ENCODE peak calls at places on chromosomes 11 and 22, in five cellular contexts. U, Z, A, J and Q are unnamed samples.

GRCh38 chr11:94954753-94955152 is 18.6 kb downstream of the CWC15 start:
- DNase-seq in U (no peak), Z (no peak), A (no peak), J (no peak), Q (no peak)

GRCh38 chr11:21142007-21142406 is 472.6 kb downstream of the NELL1 start:
- DNase-seq in U (no peak), Z (peak), A (no peak), J (no peak), Q (no peak)

GRCh38 chr22:17472886-17473285 is 90.4 kb upstream of the SLC25A18 start:
- DNase-seq in U (no peak), Z (peak), A (no peak), J (no peak), Q (no peak)

GRCh38 chr11:118283756-118284350 is 19.8 kb upstream of the MPZL2 start:
- DNase-seq in U (no peak), Z (no peak), A (no peak), J (no peak), Q (no peak)

GRCh38 chr11:120057028-120057330 is 80.9 kb downstream of the TRIM29 start:
- DNase-seq in U (no peak), Z (no peak), A (no peak), J (no peak), Q (no peak)

GRCh38 chr11:45653277-45653676 is 12.1 kb downstream of the CHST1 start:
- DNase-seq in U (no peak), Z (no peak), A (no peak), J (no peak), Q (no peak)

GRCh38 chr22:28207281-28208030 is 288.4 kb upstream of the PITPNB start:
- DNase-seq in U (no peak), Z (no peak), A (peak), J (peak), Q (peak)

GRCh38 chr11:117408356-117408755 is 80.7 kb downstream of the CEP164 start:
- DNase-seq in U (no peak), Z (no peak), A (no peak), J (no peak), Q (no peak)

GRCh38 chr11:12315024-12315423 is 62.3 kb upstream of the PARVA start:
- DNase-seq in U (no peak), Z (no peak), A (no peak), J (no peak), Q (no peak)

GRCh38 chr22:39522567-39523300 is 2.4 kb downstream of the ATF4 start:
- DNase-seq in U (peak), Z (peak), A (peak), J (peak), Q (no peak)

GRCh38 chr11:46293066-46293465 is 15.6 kb downstream of the CREB3L1 start:
- DNase-seq in U (no peak), Z (no peak), A (no peak), J (no peak), Q (no peak)

GRCh38 chr22:41286639-41287091 is 678 bp upstream of the RANGAP1 start:
- DNase-seq in U (no peak), Z (no peak), A (peak), J (no peak), Q (no peak)

GRCh38 chr11:1307998-1308744 is 1.3 kb downstream of the TOLLIP start:
- DNase-seq in U (peak), Z (no peak), A (peak), J (no peak), Q (no peak)

GRCh38 chr11:44911031-44911814 is 39.5 kb downstream of the TP53I11 start:
- DNase-seq in U (peak), Z (peak), A (peak), J (peak), Q (no peak)

GRCh38 chr11:19953342-19953741 is 206.9 kb downstream of the DBX1 start:
- DNase-seq in U (no peak), Z (no peak), A (peak), J (peak), Q (no peak)

GRCh38 chr11:73204711-73205121 is 13.4 kb upstream of the P2RY2 start:
- DNase-seq in U (no peak), Z (no peak), A (no peak), J (no peak), Q (no peak)

GRCh38 chr11:59102259-59102765 is 4.7 kb upstream of the FAM111B start:
- DNase-seq in U (peak), Z (peak), A (peak), J (peak), Q (no peak)

GRCh38 chr11:10329935-10330334 is 25.1 kb downstream of the ADM start:
- DNase-seq in U (no peak), Z (no peak), A (peak), J (peak), Q (peak)

GRCh38 chr22:27405672-27406388 is 395.7 kb downstream of the MN1 start:
- DNase-seq in U (peak), Z (peak), A (peak), J (peak), Q (no peak)

GRCh38 chr11:36744375-36745168 is 146.5 kb upstream of the RAG2 start:
- DNase-seq in U (peak), Z (peak), A (peak), J (peak), Q (no peak)

GRCh38 chr11:69377029-69377952 is 83.3 kb downstream of the MYEOV start:
- DNase-seq in U (peak), Z (no peak), A (peak), J (no peak), Q (no peak)

GRCh38 chr22:49930596-49931412 is 12.4 kb downstream of the CRELD2 start:
- DNase-seq in U (no peak), Z (peak), A (peak), J (peak), Q (peak)
- TF ChIP-seq CTCF in U (peak), Z (peak), A (peak), J (peak), Q (peak)

DNA sequence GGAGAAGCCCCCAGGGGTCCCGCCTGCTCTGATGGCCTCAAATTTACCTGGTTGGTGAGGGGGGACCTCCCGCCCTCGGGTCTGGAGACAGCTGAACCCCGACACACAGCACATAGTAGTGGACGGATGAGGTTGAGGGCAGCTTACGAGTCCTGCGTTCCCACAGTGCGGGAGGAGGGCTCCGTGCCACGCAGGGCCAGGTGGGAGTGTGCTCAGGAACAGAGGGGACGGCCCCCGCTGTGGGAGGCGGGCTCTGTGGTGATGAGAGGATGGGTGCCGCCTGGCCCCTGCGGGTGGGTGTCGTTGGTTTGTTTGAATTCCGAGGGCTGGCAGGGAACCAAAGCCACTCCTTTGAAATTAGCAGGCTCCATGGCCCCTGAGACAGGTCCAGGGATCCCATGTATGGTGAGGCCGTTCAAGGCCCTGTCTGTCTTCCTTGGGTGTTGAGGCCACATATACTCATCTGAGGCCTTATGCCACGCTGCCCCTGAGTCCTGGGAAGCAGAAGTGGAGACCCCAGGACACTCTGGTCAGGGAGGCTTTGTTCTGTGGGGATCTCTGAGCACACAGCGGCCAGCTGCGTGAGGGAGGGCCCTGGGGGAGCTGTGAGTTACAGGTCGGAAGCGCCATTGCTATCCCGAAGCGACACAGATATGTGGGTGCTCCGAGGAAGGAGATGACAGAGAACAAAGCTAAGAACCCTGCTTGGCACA is 21.9 kb downstream of the NADSYN1 start:
- DNase-seq in U (no peak), Z (no peak), A (no peak), J (no peak), Q (no peak)
- TF ChIP-seq CTCF in U (no peak), Z (no peak), A (no peak), J (no peak), Q (no peak)

DNA sequence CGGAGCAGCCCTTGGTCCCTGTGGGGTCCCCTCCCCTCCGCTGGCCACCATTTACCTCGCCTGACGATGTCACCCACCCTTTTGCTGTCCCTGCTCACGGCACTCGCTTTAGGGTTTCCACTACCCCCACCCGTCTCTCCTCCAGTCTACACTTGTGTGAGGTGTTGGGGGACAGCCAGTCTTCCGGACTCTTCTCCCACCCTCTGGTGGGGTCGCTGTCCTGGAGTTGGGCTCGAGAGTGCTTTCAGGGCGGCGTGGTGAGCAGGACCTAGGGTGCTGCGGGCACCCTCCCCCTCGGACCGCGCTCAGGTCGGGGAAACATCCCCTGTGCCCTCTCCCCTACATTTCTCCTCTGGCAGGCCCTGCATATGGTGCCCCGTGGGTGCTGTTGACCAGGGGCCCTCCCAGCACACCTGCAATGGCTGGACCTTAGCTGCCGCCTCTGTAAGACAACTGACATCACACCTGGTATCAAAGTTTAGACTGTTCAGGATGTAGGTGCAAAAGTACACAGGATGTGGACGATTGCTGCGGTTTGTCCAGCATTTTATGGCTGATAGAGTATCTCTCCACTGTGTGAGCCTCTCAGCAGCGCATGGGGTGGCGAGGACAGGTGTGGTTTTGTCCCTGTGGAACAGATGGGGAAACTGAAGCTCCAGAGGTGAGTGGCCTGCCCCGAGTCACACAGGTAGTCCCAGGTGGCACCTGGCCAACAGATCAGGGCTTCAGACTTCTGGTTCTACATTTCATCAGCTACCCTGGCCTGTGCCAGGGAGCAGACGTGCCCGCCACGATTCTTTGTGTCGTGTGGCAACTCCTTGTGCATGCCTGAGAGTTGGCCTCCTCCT is 1.1 kb downstream of the GRK2 start:
- DNase-seq in U (no peak), Z (no peak), A (no peak), J (no peak), Q (no peak)
- TF ChIP-seq CTCF in U (no peak), Z (no peak), A (no peak), J (no peak), Q (no peak)

GRCh38 chr22:22396741-22397291 is 111.7 kb downstream of the ZNF280B start:
- DNase-seq in U (no peak), Z (no peak), A (no peak), J (no peak), Q (no peak)

GRCh38 chr22:22397292-22397870 is 111.2 kb downstream of the ZNF280B start:
- DNase-seq in U (no peak), Z (no peak), A (peak), J (no peak), Q (no peak)

GRCh38 chr22:22392131-22392530 is 116.4 kb downstream of the ZNF280B start:
- DNase-seq in U (no peak), Z (no peak), A (no peak), J (no peak), Q (no peak)

GRCh38 chr22:22395230-22395629 is 113.3 kb downstream of the ZNF280B start:
- DNase-seq in U (no peak), Z (no peak), A (no peak), J (no peak), Q (no peak)

GRCh38 chr22:22394589-22394988 is 114.0 kb downstream of the ZNF280B start:
- DNase-seq in U (no peak), Z (no peak), A (no peak), J (no peak), Q (no peak)
- TF ChIP-seq CTCF in U (no peak), Z (no peak), A (no peak), J (no peak), Q (no peak)

GRCh38 chr11:126267650-126268049 is 1.0 kb downstream of the SRPRA start:
- DNase-seq in U (no peak), Z (no peak), A (no peak), J (no peak), Q (no peak)

GRCh38 chr11:126268361-126268707 is 361 bp downstream of the SRPRA start:
- DNase-seq in U (peak), Z (no peak), A (no peak), J (no peak), Q (no peak)

GRCh38 chr11:126263489-126263888 is 5.2 kb downstream of the SRPRA start:
- DNase-seq in U (no peak), Z (no peak), A (no peak), J (no peak), Q (no peak)

GRCh38 chr11:126268708-126269579 is at the start of the genes FOXRED1 and SRPRA:
- DNase-seq in U (peak), Z (peak), A (peak), J (peak), Q (peak)

DNA sequence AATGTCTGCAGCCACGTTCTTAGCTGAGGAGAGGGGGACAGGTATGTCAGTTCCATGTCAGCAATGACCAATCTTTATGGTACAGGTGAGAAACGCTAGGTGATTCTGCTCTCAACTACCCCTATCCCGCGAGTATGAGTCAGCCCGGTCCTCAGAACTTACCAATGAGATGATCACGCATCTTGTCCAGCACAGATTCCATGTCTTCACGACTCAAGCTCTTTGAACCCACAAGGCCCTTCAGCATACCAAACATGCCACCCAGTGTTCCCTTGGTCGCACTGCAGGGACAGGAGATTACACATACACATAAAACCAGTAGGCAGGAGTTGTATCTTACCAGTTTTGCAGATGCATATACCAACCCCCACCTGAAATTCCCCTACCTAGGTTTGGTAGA is 2.9 kb downstream of the SRPRA start:
- DNase-seq in U (no peak), Z (no peak), A (peak), J (peak), Q (no peak)
- TF ChIP-seq CTCF in U (no peak), Z (no peak), A (no peak), J (no peak), Q (peak)